ENCODE peak calls at places on chromosomes 7 and 10, in four cellular contexts. K is K562, B is GM12878, Y is H1. L is an unnamed sample.

GRCh38 chr7:156949541-156950380 is at the start of gene NOM1:
- DNase-seq in K (peak; percentile 96), B (peak; percentile 20), Y (peak; percentile 93), L (peak; percentile 74)

GRCh38 chr7:139680676-139681462 is 96.9 kb downstream of the HIPK2 start:
- DNase-seq in K (peak; percentile 88), B (no peak), Y (no peak), L (peak; percentile 99)

GRCh38 chr10:70960783-70961570 is 72.6 kb upstream of the PCBD1 start:
- DNase-seq in K (no peak), B (no peak), Y (no peak), L (no peak)

GRCh38 chr10:74825371-74826141 is 844 bp upstream of the KAT6B start:
- DNase-seq in K (peak; percentile 58), B (no peak), Y (peak; percentile 80), L (no peak)

GRCh38 chr10:48633381-48634197 is 28.7 kb upstream of the ARHGAP22 start:
- DNase-seq in K (no peak), B (no peak), Y (no peak), L (no peak)

GRCh38 chr7:79880312-79880711 is 254.3 kb upstream of the GNAI1 start:
- DNase-seq in K (no peak), B (no peak), Y (no peak), L (no peak)

GRCh38 chr10:47264797-47265281 is 35.2 kb upstream of the GDF10 start:
- DNase-seq in K (no peak), B (no peak), Y (peak; percentile 11), L (no peak)

GRCh38 chr7:122354656-122355055 is 50.1 kb upstream of the FEZF1 start:
- DNase-seq in K (no peak), B (no peak), Y (no peak), L (no peak)

GRCh38 chr10:80496555-80497172 is 41.0 kb upstream of the SH2D4B start:
- DNase-seq in K (no peak), B (no peak), Y (no peak), L (no peak)

GRCh38 chr10:15344876-15345285 is 26.2 kb downstream of the FAM171A1 start:
- DNase-seq in K (peak; percentile 28), B (no peak), Y (no peak), L (peak; percentile 85)

GRCh38 chr7:47236480-47237208 is 345.3 kb downstream of the TNS3 start:
- DNase-seq in K (no peak), B (no peak), Y (no peak), L (no peak)

GRCh38 chr10:119136084-119136483 is 29.4 kb downstream of the SFXN4 start:
- DNase-seq in K (no peak), B (no peak), Y (no peak), L (peak; percentile 63)

GRCh38 chr10:78787095-78787494 is 281.7 kb upstream of the ZMIZ1 start:
- DNase-seq in K (no peak), B (no peak), Y (no peak), L (no peak)

GRCh38 chr10:35040761-35041501 is 49.2 kb downstream of the CUL2 start:
- DNase-seq in K (no peak), B (no peak), Y (peak; percentile 64), L (peak; percentile 63)

GRCh38 chr7:104548861-104549260 is 220.5 kb downstream of the LHFPL3 start:
- DNase-seq in K (peak; percentile 9), B (no peak), Y (no peak), L (no peak)

GRCh38 chr7:28144266-28144665 is 36.3 kb downstream of the JAZF1 start:
- DNase-seq in K (no peak), B (no peak), Y (no peak), L (no peak)

GRCh38 chr10:131141645-131142445 is 169.7 kb downstream of the TCERG1L start:
- DNase-seq in K (no peak), B (no peak), Y (no peak), L (no peak)

GRCh38 chr7:141362580-141363435 is 188.4 kb upstream of the AGK start:
- DNase-seq in K (no peak), B (no peak), Y (no peak), L (peak; percentile 29)

GRCh38 chr7:137801003-137801402 is 45.8 kb downstream of the DGKI start:
- DNase-seq in K (no peak), B (no peak), Y (no peak), L (peak; percentile 68)
- H3K4me2 ChIP-seq in K (no peak overlapping the region), B (no peak overlapping the region), Y (no peak overlapping the region), L (no peak overlapping the region)

DNA sequence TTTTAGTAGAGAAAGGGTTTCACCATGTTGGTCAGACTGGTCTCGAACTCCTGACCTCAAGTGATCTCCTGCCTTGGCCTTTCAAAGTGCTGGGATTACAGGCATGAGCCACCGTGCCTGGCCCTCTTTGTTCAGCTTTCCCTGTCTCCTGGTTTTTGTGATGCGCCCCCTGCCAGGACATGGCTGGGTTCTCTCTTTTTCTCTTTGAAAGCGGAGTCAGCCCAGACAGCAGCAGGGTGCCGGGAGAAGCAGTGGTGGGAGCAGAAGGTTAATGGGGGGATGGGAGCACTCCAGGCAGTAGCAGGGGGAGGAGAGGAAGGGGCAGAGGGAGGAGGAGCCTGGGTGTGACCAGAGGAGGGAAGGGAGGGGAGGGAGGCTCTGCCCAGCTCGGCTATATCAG is 1.8 kb downstream of the MUC3A start:
- DNase-seq in K (peak; percentile 37), B (no peak), Y (peak; percentile 89), L (no peak)
- TF ChIP-seq CHD1 in K (no peak), B (no peak), Y (no peak), L (no peak)

GRCh38 chr10:88115968-88116367 is 252.5 kb downstream of the PTEN start:
- DNase-seq in K (no peak), B (no peak), Y (no peak), L (peak; percentile 88)

GRCh38 chr10:88114368-88114767 is 250.9 kb downstream of the PTEN start:
- DNase-seq in K (peak; percentile 39), B (no peak), Y (no peak), L (peak; percentile 25)

GRCh38 chr10:88113657-88114272 is 250.3 kb downstream of the PTEN start:
- DNase-seq in K (no peak), B (no peak), Y (no peak), L (no peak)

GRCh38 chr10:88116491-88116890 is 253.1 kb downstream of the PTEN start:
- DNase-seq in K (no peak), B (no peak), Y (no peak), L (peak; percentile 59)

GRCh38 chr10:88115406-88115805 is 252.0 kb downstream of the PTEN start:
- DNase-seq in K (no peak), B (no peak), Y (no peak), L (no peak)
- H3K4me2 ChIP-seq in K (no peak overlapping the region), B (no peak overlapping the region), Y (no peak overlapping the region), L (no peak overlapping the region)

GRCh38 chr7:107029764-107030286 is 14.7 kb upstream of the PRKAR2B start:
- DNase-seq in K (no peak), B (no peak), Y (no peak), L (no peak)

GRCh38 chr7:107025449-107026103 is 18.9 kb upstream of the PRKAR2B start:
- DNase-seq in K (peak; percentile 63), B (no peak), Y (no peak), L (peak; percentile 10)

GRCh38 chr7:107027208-107027607 is 17.3 kb upstream of the PRKAR2B start:
- DNase-seq in K (no peak), B (no peak), Y (no peak), L (no peak)

GRCh38 chr7:107032050-107032449 is 12.5 kb upstream of the PRKAR2B start:
- DNase-seq in K (no peak), B (no peak), Y (no peak), L (no peak)

GRCh38 chr7:107029061-107029763 is 15.3 kb upstream of the PRKAR2B start:
- DNase-seq in K (peak; percentile 78), B (no peak), Y (no peak), L (peak; percentile 9)
- TF ChIP-seq CHD1 in K (no peak), B (no peak), Y (no peak), L (no peak)

L was measured in IMR-90.